ENCODE peak calls at places on chromosomes 2 and 18, in seven cellular contexts. One of them, this sample, is unnamed.

GRCh38 chr18:71808576-71808975 is 735.6 kb downstream of the CBLN2 start:
- DNase-seq in stimulated activated CD4-positive, alpha-beta T cell treated with anti-CD3 and anti-CD28 coated beads, Interleukin-12 subunit alpha, Interleukin-12 subunit beta, amount 100 ng/mL, for 4 hours: no peak
- DNase-seq in GM12865: no peak
- DNase-seq in HuH-7.5: no peak
- DNase-seq in ELR: no peak
- DNase-seq in mesendoderm: no peak
- DNase-seq in HFF-Myc: no peak
- DNase-seq in this sample: no peak

GRCh38 chr2:8627019-8627691 is 54.7 kb upstream of the ID2 start:
- DNase-seq in stimulated activated CD4-positive, alpha-beta T cell treated with anti-CD3 and anti-CD28 coated beads, Interleukin-12 subunit alpha, Interleukin-12 subunit beta, amount 100 ng/mL, for 4 hours: no peak
- DNase-seq in GM12865: no peak
- DNase-seq in HuH-7.5: peak
- DNase-seq in ELR: no peak
- DNase-seq in mesendoderm: no peak
- DNase-seq in HFF-Myc: no peak
- DNase-seq in this sample: no peak

GRCh38 chr2:29850794-29851193 is 70.6 kb downstream of the ALK start:
- DNase-seq in stimulated activated CD4-positive, alpha-beta T cell treated with anti-CD3 and anti-CD28 coated beads, Interleukin-12 subunit alpha, Interleukin-12 subunit beta, amount 100 ng/mL, for 4 hours: no peak
- DNase-seq in GM12865: no peak
- DNase-seq in HuH-7.5: no peak
- DNase-seq in ELR: no peak
- DNase-seq in mesendoderm: no peak
- DNase-seq in HFF-Myc: no peak
- DNase-seq in this sample: no peak

GRCh38 chr18:33288082-33288716 is 152.3 kb downstream of the CCDC178 start:
- DNase-seq in stimulated activated CD4-positive, alpha-beta T cell treated with anti-CD3 and anti-CD28 coated beads, Interleukin-12 subunit alpha, Interleukin-12 subunit beta, amount 100 ng/mL, for 4 hours: no peak
- DNase-seq in GM12865: no peak
- DNase-seq in HuH-7.5: no peak
- DNase-seq in ELR: no peak
- DNase-seq in mesendoderm: no peak
- DNase-seq in HFF-Myc: no peak
- DNase-seq in this sample: no peak

GRCh38 chr2:240814946-240815760 is 4.9 kb downstream of the KIF1A start:
- DNase-seq in stimulated activated CD4-positive, alpha-beta T cell treated with anti-CD3 and anti-CD28 coated beads, Interleukin-12 subunit alpha, Interleukin-12 subunit beta, amount 100 ng/mL, for 4 hours: no peak
- DNase-seq in GM12865: no peak
- DNase-seq in HuH-7.5: no peak
- DNase-seq in ELR: no peak
- DNase-seq in mesendoderm: no peak
- DNase-seq in HFF-Myc: no peak
- DNase-seq in this sample: no peak

GRCh38 chr2:128091691-128092050 is 671 bp downstream of the UGGT1 start:
- DNase-seq in stimulated activated CD4-positive, alpha-beta T cell treated with anti-CD3 and anti-CD28 coated beads, Interleukin-12 subunit alpha, Interleukin-12 subunit beta, amount 100 ng/mL, for 4 hours: no peak
- DNase-seq in GM12865: peak
- DNase-seq in HuH-7.5: no peak
- DNase-seq in ELR: peak
- DNase-seq in mesendoderm: no peak
- DNase-seq in HFF-Myc: no peak
- DNase-seq in this sample: no peak

GRCh38 chr18:48878471-48878870 is 72.3 kb downstream of the SMAD7 start:
- DNase-seq in stimulated activated CD4-positive, alpha-beta T cell treated with anti-CD3 and anti-CD28 coated beads, Interleukin-12 subunit alpha, Interleukin-12 subunit beta, amount 100 ng/mL, for 4 hours: no peak
- DNase-seq in GM12865: no peak
- DNase-seq in HuH-7.5: no peak
- DNase-seq in ELR: no peak
- DNase-seq in mesendoderm: no peak
- DNase-seq in HFF-Myc: no peak
- DNase-seq in this sample: no peak

GRCh38 chr2:233501198-233502076 is 65.1 kb downstream of the USP40 start:
- DNase-seq in stimulated activated CD4-positive, alpha-beta T cell treated with anti-CD3 and anti-CD28 coated beads, Interleukin-12 subunit alpha, Interleukin-12 subunit beta, amount 100 ng/mL, for 4 hours: no peak
- DNase-seq in GM12865: peak
- DNase-seq in HuH-7.5: no peak
- DNase-seq in ELR: peak
- DNase-seq in mesendoderm: no peak
- DNase-seq in HFF-Myc: no peak
- DNase-seq in this sample: no peak

GRCh38 chr2:6645004-6645403 is 220.7 kb downstream of the CMPK2 start:
- DNase-seq in stimulated activated CD4-positive, alpha-beta T cell treated with anti-CD3 and anti-CD28 coated beads, Interleukin-12 subunit alpha, Interleukin-12 subunit beta, amount 100 ng/mL, for 4 hours: no peak
- DNase-seq in GM12865: peak
- DNase-seq in HuH-7.5: no peak
- DNase-seq in ELR: no peak
- DNase-seq in mesendoderm: no peak
- DNase-seq in HFF-Myc: no peak
- DNase-seq in this sample: no peak

GRCh38 chr2:112092286-112093041 is 37.4 kb downstream of the TMEM87B start:
- DNase-seq in stimulated activated CD4-positive, alpha-beta T cell treated with anti-CD3 and anti-CD28 coated beads, Interleukin-12 subunit alpha, Interleukin-12 subunit beta, amount 100 ng/mL, for 4 hours: no peak
- DNase-seq in GM12865: no peak
- DNase-seq in HuH-7.5: no peak
- DNase-seq in ELR: peak
- DNase-seq in mesendoderm: peak
- DNase-seq in HFF-Myc: peak
- DNase-seq in this sample: no peak

GRCh38 chr2:12714391-12715221 is 2.1 kb upstream of the TRIB2 start:
- DNase-seq in stimulated activated CD4-positive, alpha-beta T cell treated with anti-CD3 and anti-CD28 coated beads, Interleukin-12 subunit alpha, Interleukin-12 subunit beta, amount 100 ng/mL, for 4 hours: no peak
- DNase-seq in GM12865: no peak
- DNase-seq in HuH-7.5: no peak
- DNase-seq in ELR: peak
- DNase-seq in mesendoderm: peak
- DNase-seq in HFF-Myc: no peak
- DNase-seq in this sample: no peak

GRCh38 chr2:178266445-178266844 is 72.1 kb downstream of the OSBPL6 start:
- DNase-seq in stimulated activated CD4-positive, alpha-beta T cell treated with anti-CD3 and anti-CD28 coated beads, Interleukin-12 subunit alpha, Interleukin-12 subunit beta, amount 100 ng/mL, for 4 hours: no peak
- DNase-seq in GM12865: peak
- DNase-seq in HuH-7.5: no peak
- DNase-seq in ELR: no peak
- DNase-seq in mesendoderm: no peak
- DNase-seq in HFF-Myc: no peak
- DNase-seq in this sample: no peak

GRCh38 chr2:41782306-41783158 is 265.3 kb upstream of the PKDCC start:
- DNase-seq in stimulated activated CD4-positive, alpha-beta T cell treated with anti-CD3 and anti-CD28 coated beads, Interleukin-12 subunit alpha, Interleukin-12 subunit beta, amount 100 ng/mL, for 4 hours: no peak
- DNase-seq in GM12865: peak
- DNase-seq in HuH-7.5: no peak
- DNase-seq in ELR: peak
- DNase-seq in mesendoderm: peak
- DNase-seq in HFF-Myc: peak
- DNase-seq in this sample: peak

GRCh38 chr2:4745596-4745995 is 946.6 kb upstream of the SOX11 start:
- DNase-seq in stimulated activated CD4-positive, alpha-beta T cell treated with anti-CD3 and anti-CD28 coated beads, Interleukin-12 subunit alpha, Interleukin-12 subunit beta, amount 100 ng/mL, for 4 hours: no peak
- DNase-seq in GM12865: no peak
- DNase-seq in HuH-7.5: no peak
- DNase-seq in ELR: no peak
- DNase-seq in mesendoderm: peak
- DNase-seq in HFF-Myc: no peak
- DNase-seq in this sample: no peak

GRCh38 chr18:67199993-67200617 is 316.4 kb downstream of the DSEL start:
- DNase-seq in stimulated activated CD4-positive, alpha-beta T cell treated with anti-CD3 and anti-CD28 coated beads, Interleukin-12 subunit alpha, Interleukin-12 subunit beta, amount 100 ng/mL, for 4 hours: no peak
- DNase-seq in GM12865: peak
- DNase-seq in HuH-7.5: peak
- DNase-seq in ELR: peak
- DNase-seq in mesendoderm: peak
- DNase-seq in HFF-Myc: peak
- DNase-seq in this sample: peak

GRCh38 chr18:61400714-61401113 is 67.5 kb downstream of the CDH20 start:
- DNase-seq in stimulated activated CD4-positive, alpha-beta T cell treated with anti-CD3 and anti-CD28 coated beads, Interleukin-12 subunit alpha, Interleukin-12 subunit beta, amount 100 ng/mL, for 4 hours: no peak
- DNase-seq in GM12865: no peak
- DNase-seq in HuH-7.5: no peak
- DNase-seq in ELR: peak
- DNase-seq in mesendoderm: no peak
- DNase-seq in HFF-Myc: no peak
- DNase-seq in this sample: no peak

GRCh38 chr2:105114551-105114950 is 76.7 kb downstream of the MRPS9 start:
- DNase-seq in stimulated activated CD4-positive, alpha-beta T cell treated with anti-CD3 and anti-CD28 coated beads, Interleukin-12 subunit alpha, Interleukin-12 subunit beta, amount 100 ng/mL, for 4 hours: no peak
- DNase-seq in GM12865: peak
- DNase-seq in HuH-7.5: peak
- DNase-seq in ELR: peak
- DNase-seq in mesendoderm: peak
- DNase-seq in HFF-Myc: peak
- DNase-seq in this sample: peak

GRCh38 chr2:144374163-144374661 is 145.7 kb downstream of the ZEB2 start:
- DNase-seq in stimulated activated CD4-positive, alpha-beta T cell treated with anti-CD3 and anti-CD28 coated beads, Interleukin-12 subunit alpha, Interleukin-12 subunit beta, amount 100 ng/mL, for 4 hours: no peak
- DNase-seq in GM12865: peak
- DNase-seq in HuH-7.5: no peak
- DNase-seq in ELR: peak
- DNase-seq in mesendoderm: no peak
- DNase-seq in HFF-Myc: no peak
- DNase-seq in this sample: no peak

GRCh38 chr2:54772531-54772930 is 49.1 kb downstream of the EML6 start:
- DNase-seq in stimulated activated CD4-positive, alpha-beta T cell treated with anti-CD3 and anti-CD28 coated beads, Interleukin-12 subunit alpha, Interleukin-12 subunit beta, amount 100 ng/mL, for 4 hours: no peak
- DNase-seq in GM12865: no peak
- DNase-seq in HuH-7.5: no peak
- DNase-seq in ELR: peak
- DNase-seq in mesendoderm: no peak
- DNase-seq in HFF-Myc: no peak
- DNase-seq in this sample: no peak

GRCh38 chr18:74692367-74693013 is 94.8 kb downstream of the ZNF407 start:
- DNase-seq in stimulated activated CD4-positive, alpha-beta T cell treated with anti-CD3 and anti-CD28 coated beads, Interleukin-12 subunit alpha, Interleukin-12 subunit beta, amount 100 ng/mL, for 4 hours: no peak
- DNase-seq in GM12865: no peak
- DNase-seq in HuH-7.5: no peak
- DNase-seq in ELR: no peak
- DNase-seq in mesendoderm: no peak
- DNase-seq in HFF-Myc: no peak
- DNase-seq in this sample: no peak

GRCh38 chr18:45416168-45416567 is 199.1 kb upstream of the SLC14A2 start:
- DNase-seq in stimulated activated CD4-positive, alpha-beta T cell treated with anti-CD3 and anti-CD28 coated beads, Interleukin-12 subunit alpha, Interleukin-12 subunit beta, amount 100 ng/mL, for 4 hours: no peak
- DNase-seq in GM12865: no peak
- DNase-seq in HuH-7.5: no peak
- DNase-seq in ELR: no peak
- DNase-seq in mesendoderm: no peak
- DNase-seq in HFF-Myc: no peak
- DNase-seq in this sample: peak

GRCh38 chr2:197163755-197164753 is 146.5 kb downstream of the ANKRD44 start:
- DNase-seq in stimulated activated CD4-positive, alpha-beta T cell treated with anti-CD3 and anti-CD28 coated beads, Interleukin-12 subunit alpha, Interleukin-12 subunit beta, amount 100 ng/mL, for 4 hours: no peak
- DNase-seq in GM12865: no peak
- DNase-seq in HuH-7.5: no peak
- DNase-seq in ELR: no peak
- DNase-seq in mesendoderm: peak
- DNase-seq in HFF-Myc: no peak
- DNase-seq in this sample: no peak

GRCh38 chr2:65488527-65488926 is 56.1 kb upstream of the SPRED2 start:
- DNase-seq in stimulated activated CD4-positive, alpha-beta T cell treated with anti-CD3 and anti-CD28 coated beads, Interleukin-12 subunit alpha, Interleukin-12 subunit beta, amount 100 ng/mL, for 4 hours: no peak
- DNase-seq in GM12865: no peak
- DNase-seq in HuH-7.5: no peak
- DNase-seq in ELR: no peak
- DNase-seq in mesendoderm: no peak
- DNase-seq in HFF-Myc: no peak
- DNase-seq in this sample: no peak

GRCh38 chr2:73131807-73132206 is 19.1 kb upstream of the RAB11FIP5 start:
- DNase-seq in stimulated activated CD4-positive, alpha-beta T cell treated with anti-CD3 and anti-CD28 coated beads, Interleukin-12 subunit alpha, Interleukin-12 subunit beta, amount 100 ng/mL, for 4 hours: no peak
- DNase-seq in GM12865: no peak
- DNase-seq in HuH-7.5: no peak
- DNase-seq in ELR: no peak
- DNase-seq in mesendoderm: no peak
- DNase-seq in HFF-Myc: no peak
- DNase-seq in this sample: no peak

GRCh38 chr2:108884629-108885028 is 98.1 kb downstream of the CCDC138 start:
- DNase-seq in stimulated activated CD4-positive, alpha-beta T cell treated with anti-CD3 and anti-CD28 coated beads, Interleukin-12 subunit alpha, Interleukin-12 subunit beta, amount 100 ng/mL, for 4 hours: no peak
- DNase-seq in GM12865: no peak
- DNase-seq in HuH-7.5: no peak
- DNase-seq in ELR: no peak
- DNase-seq in mesendoderm: peak
- DNase-seq in HFF-Myc: no peak
- DNase-seq in this sample: no peak

GRCh38 chr2:31138037-31138962 is at the start of gene GALNT14:
- DNase-seq in stimulated activated CD4-positive, alpha-beta T cell treated with anti-CD3 and anti-CD28 coated beads, Interleukin-12 subunit alpha, Interleukin-12 subunit beta, amount 100 ng/mL, for 4 hours: peak
- DNase-seq in GM12865: peak
- DNase-seq in HuH-7.5: no peak
- DNase-seq in ELR: peak
- DNase-seq in mesendoderm: peak
- DNase-seq in HFF-Myc: no peak
- DNase-seq in this sample: peak

GRCh38 chr2:219497495-219498279 is 1.0 kb upstream of the GMPPA start:
- DNase-seq in stimulated activated CD4-positive, alpha-beta T cell treated with anti-CD3 and anti-CD28 coated beads, Interleukin-12 subunit alpha, Interleukin-12 subunit beta, amount 100 ng/mL, for 4 hours: no peak
- DNase-seq in GM12865: peak
- DNase-seq in HuH-7.5: peak
- DNase-seq in ELR: peak
- DNase-seq in mesendoderm: no peak
- DNase-seq in HFF-Myc: no peak
- DNase-seq in this sample: no peak

GRCh38 chr2:99701503-99701902 is 211.7 kb upstream of the REV1 start:
- DNase-seq in stimulated activated CD4-positive, alpha-beta T cell treated with anti-CD3 and anti-CD28 coated beads, Interleukin-12 subunit alpha, Interleukin-12 subunit beta, amount 100 ng/mL, for 4 hours: no peak
- DNase-seq in GM12865: no peak
- DNase-seq in HuH-7.5: no peak
- DNase-seq in ELR: peak
- DNase-seq in mesendoderm: no peak
- DNase-seq in HFF-Myc: no peak
- DNase-seq in this sample: no peak

GRCh38 chr2:70807102-70807827 is 13.1 kb downstream of the CLEC4F start:
- DNase-seq in stimulated activated CD4-positive, alpha-beta T cell treated with anti-CD3 and anti-CD28 coated beads, Interleukin-12 subunit alpha, Interleukin-12 subunit beta, amount 100 ng/mL, for 4 hours: no peak
- DNase-seq in GM12865: no peak
- DNase-seq in HuH-7.5: no peak
- DNase-seq in ELR: no peak
- DNase-seq in mesendoderm: no peak
- DNase-seq in HFF-Myc: no peak
- DNase-seq in this sample: no peak

GRCh38 chr18:37534627-37535026 is 31.0 kb downstream of the CELF4 start:
- DNase-seq in stimulated activated CD4-positive, alpha-beta T cell treated with anti-CD3 and anti-CD28 coated beads, Interleukin-12 subunit alpha, Interleukin-12 subunit beta, amount 100 ng/mL, for 4 hours: no peak
- DNase-seq in GM12865: peak
- DNase-seq in HuH-7.5: no peak
- DNase-seq in ELR: no peak
- DNase-seq in mesendoderm: no peak
- DNase-seq in HFF-Myc: no peak
- DNase-seq in this sample: no peak

This sample was measured in NCI-H1694.